ENCODE peak calls at places on chromosome 16, in eight cellular contexts. E is chondrocyte; V is cardiac fibroblast; I is Calu3; Z is WERI-Rb-1; Y is AG04449; T is CD4-positive, alpha-beta T cell; C is thoracic aorta. H is an unnamed sample.

GRCh38 chr16:12499032-12499735 is 304.5 kb downstream of the CPPED1 start:
- DNase-seq in E (no peak), V (no peak), I (no peak), Z (no peak), Y (no peak), T (no peak), C (no peak), H (no peak)

GRCh38 chr16:51286272-51286671 is 135.2 kb upstream of the SALL1 start:
- DNase-seq in E (no peak), V (no peak), I (no peak), Z (no peak), Y (no peak), T (no peak), C (no peak), H (no peak)

GRCh38 chr16:51151435-51151950 is 423 bp upstream of the SALL1 start:
- DNase-seq in E (no peak), V (peak), I (no peak), Z (peak), Y (no peak), T (no peak), C (no peak), H (peak)

GRCh38 chr16:31876955-31877828 is 3.6 kb downstream of the ZNF267 start:
- DNase-seq in E (no peak), V (peak), I (peak), Z (no peak), Y (peak), T (peak), C (no peak), H (peak)

GRCh38 chr16:80803341-80804060 is 897 bp downstream of the CDYL2 start:
- DNase-seq in E (no peak), V (peak), I (no peak), Z (no peak), Y (no peak), T (peak), C (no peak), H (no peak)

GRCh38 chr16:53094013-53094630 is 39.3 kb downstream of the CHD9 start:
- DNase-seq in E (peak), V (no peak), I (peak), Z (no peak), Y (no peak), T (peak), C (no peak), H (no peak)

GRCh38 chr16:75938818-75939217 is 212.5 kb upstream of the CPHXL start:
- DNase-seq in E (no peak), V (no peak), I (no peak), Z (no peak), Y (no peak), T (no peak), C (no peak), H (no peak)

GRCh38 chr16:85878875-85879274 is 20.1 kb upstream of the IRF8 start:
- DNase-seq in E (no peak), V (peak), I (peak), Z (no peak), Y (peak), T (no peak), C (no peak), H (peak)

GRCh38 chr16:55955845-55956244 is 80.7 kb upstream of the CES5A start:
- DNase-seq in E (no peak), V (no peak), I (no peak), Z (peak), Y (no peak), T (no peak), C (no peak), H (no peak)

GRCh38 chr16:56634715-56635440 is 2.4 kb downstream of the MT1M start:
- DNase-seq in E (no peak), V (no peak), I (no peak), Z (no peak), Y (no peak), T (no peak), C (no peak), H (no peak)

GRCh38 chr16:66569131-66569530 is 2.9 kb downstream of the CMTM1 start:
- DNase-seq in E (no peak), V (peak), I (no peak), Z (no peak), Y (peak), T (no peak), C (no peak), H (peak)

GRCh38 chr16:46883353-46883689 is 841 bp upstream of the GPT2 start:
- DNase-seq in E (no peak), V (no peak), I (peak), Z (no peak), Y (no peak), T (no peak), C (no peak), H (no peak)

GRCh38 chr16:78487471-78487870 is 388.0 kb downstream of the WWOX start:
- DNase-seq in E (no peak), V (no peak), I (no peak), Z (no peak), Y (no peak), T (no peak), C (no peak), H (no peak)

GRCh38 chr16:81987706-81988105 is 23.6 kb downstream of the SDR42E1 start:
- DNase-seq in E (no peak), V (no peak), I (no peak), Z (no peak), Y (no peak), T (no peak), C (no peak), H (no peak)

GRCh38 chr16:63672493-63672892 is 1449.4 kb downstream of the CDH11 start:
- DNase-seq in E (no peak), V (no peak), I (no peak), Z (no peak), Y (no peak), T (no peak), C (no peak), H (no peak)

GRCh38 chr16:82178352-82178751 is 8.3 kb upstream of the MPHOSPH6 start:
- DNase-seq in E (no peak), V (no peak), I (no peak), Z (no peak), Y (no peak), T (no peak), C (no peak), H (no peak)

GRCh38 chr16:79334127-79334526 is 266.4 kb downstream of the MAF start:
- DNase-seq in E (no peak), V (no peak), I (peak), Z (peak), Y (no peak), T (peak), C (no peak), H (no peak)

GRCh38 chr16:81449241-81449640 is 4.6 kb downstream of the CMIP start:
- DNase-seq in E (no peak), V (no peak), I (no peak), Z (no peak), Y (no peak), T (no peak), C (no peak), H (no peak)

GRCh38 chr16:71526111-71526998 is at the start of gene CHST4:
- DNase-seq in E (no peak), V (peak), I (peak), Z (peak), Y (no peak), T (no peak), C (no peak), H (peak)

GRCh38 chr16:79261461-79261860 is 339.1 kb downstream of the MAF start:
- DNase-seq in E (no peak), V (no peak), I (peak), Z (peak), Y (no peak), T (peak), C (no peak), H (no peak)

GRCh38 chr16:77788196-77789084 is at the start of gene VAT1L:
- DNase-seq in E (no peak), V (peak), I (no peak), Z (peak), Y (no peak), T (no peak), C (no peak), H (no peak)

GRCh38 chr16:57091200-57091989 is 988 bp upstream of the CPNE2 start:
- DNase-seq in E (no peak), V (peak), I (peak), Z (peak), Y (no peak), T (no peak), C (peak), H (peak)

GRCh38 chr16:3819741-3820724 is 60.5 kb downstream of the CREBBP start:
- DNase-seq in E (no peak), V (peak), I (peak), Z (no peak), Y (peak), T (peak), C (no peak), H (peak)

GRCh38 chr16:83211711-83212110 is 584.9 kb downstream of the CDH13 start:
- DNase-seq in E (no peak), V (no peak), I (no peak), Z (no peak), Y (no peak), T (no peak), C (no peak), H (no peak)

GRCh38 chr16:46638947-46639925 is 18.1 kb upstream of the SHCBP1 start:
- DNase-seq in E (no peak), V (peak), I (no peak), Z (no peak), Y (no peak), T (no peak), C (no peak), H (peak)

GRCh38 chr16:82603784-82604411 is 22.9 kb upstream of the CDH13 start:
- DNase-seq in E (no peak), V (peak), I (peak), Z (peak), Y (peak), T (no peak), C (no peak), H (peak)

GRCh38 chr16:56776562-56776961 is 46.6 kb downstream of the NUP93 start:
- DNase-seq in E (no peak), V (peak), I (no peak), Z (no peak), Y (no peak), T (no peak), C (no peak), H (no peak)

GRCh38 chr16:13108126-13108525 is 206.7 kb downstream of the SHISA9 start:
- DNase-seq in E (no peak), V (no peak), I (no peak), Z (no peak), Y (no peak), T (no peak), C (no peak), H (no peak)

GRCh38 chr16:1333854-1334719 is 642 bp downstream of the BAIAP3 start:
- DNase-seq in E (no peak), V (no peak), I (no peak), Z (no peak), Y (no peak), T (no peak), C (no peak), H (no peak)

GRCh38 chr16:17368951-17369350 is 101.8 kb downstream of the XYLT1 start:
- DNase-seq in E (no peak), V (no peak), I (no peak), Z (no peak), Y (no peak), T (peak), C (no peak), H (no peak)

GRCh38 chr16:86214326-86215232 is 295.7 kb upstream of the FOXF1 start:
- DNase-seq in E (peak), V (no peak), I (no peak), Z (no peak), Y (no peak), T (no peak), C (no peak), H (no peak)

GRCh38 chr16:56672761-56673536 is 3.3 kb downstream of the MT1H start:
- DNase-seq in E (no peak), V (no peak), I (no peak), Z (no peak), Y (no peak), T (no peak), C (no peak), H (no peak)

GRCh38 chr16:22813223-22813945 is 578 bp upstream of the HS3ST2 start:
- DNase-seq in E (no peak), V (peak), I (no peak), Z (peak), Y (no peak), T (no peak), C (peak), H (peak)
- TF ChIP-seq CTCF in E (peak), V (peak), I (no peak), Z (peak), Y (peak), T (no peak), C (peak), H (peak)

DNA sequence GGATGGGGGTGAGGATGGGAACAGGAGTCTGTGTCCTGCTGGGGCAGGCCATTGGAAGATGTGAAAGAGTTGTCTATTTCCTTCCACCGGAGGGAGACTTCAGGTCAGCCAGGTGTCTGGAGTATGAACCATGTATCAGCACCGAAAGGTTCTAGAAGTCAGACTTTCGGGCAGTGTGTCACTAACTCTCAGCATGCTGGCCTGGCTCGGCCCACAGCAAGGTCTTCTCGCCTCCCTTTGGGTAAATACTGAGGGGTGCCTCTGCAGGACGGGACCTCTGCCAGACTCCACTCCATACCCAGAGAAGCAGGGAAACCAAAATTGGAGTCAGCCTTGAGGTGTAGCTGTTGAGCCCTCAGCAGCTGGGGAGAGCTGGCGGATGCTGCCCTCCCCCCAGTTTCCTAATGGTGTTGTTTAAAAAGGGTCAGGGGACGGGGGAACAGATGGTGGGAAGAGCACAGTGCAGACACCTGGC is 507 bp downstream of the CIITA start:
- DNase-seq in E (no peak), V (no peak), I (no peak), Z (no peak), Y (no peak), T (no peak), C (no peak), H (no peak)
- TF ChIP-seq CTCF in E (no peak), V (no peak), I (no peak), Z (peak), Y (no peak), T (no peak), C (no peak), H (peak)

DNA sequence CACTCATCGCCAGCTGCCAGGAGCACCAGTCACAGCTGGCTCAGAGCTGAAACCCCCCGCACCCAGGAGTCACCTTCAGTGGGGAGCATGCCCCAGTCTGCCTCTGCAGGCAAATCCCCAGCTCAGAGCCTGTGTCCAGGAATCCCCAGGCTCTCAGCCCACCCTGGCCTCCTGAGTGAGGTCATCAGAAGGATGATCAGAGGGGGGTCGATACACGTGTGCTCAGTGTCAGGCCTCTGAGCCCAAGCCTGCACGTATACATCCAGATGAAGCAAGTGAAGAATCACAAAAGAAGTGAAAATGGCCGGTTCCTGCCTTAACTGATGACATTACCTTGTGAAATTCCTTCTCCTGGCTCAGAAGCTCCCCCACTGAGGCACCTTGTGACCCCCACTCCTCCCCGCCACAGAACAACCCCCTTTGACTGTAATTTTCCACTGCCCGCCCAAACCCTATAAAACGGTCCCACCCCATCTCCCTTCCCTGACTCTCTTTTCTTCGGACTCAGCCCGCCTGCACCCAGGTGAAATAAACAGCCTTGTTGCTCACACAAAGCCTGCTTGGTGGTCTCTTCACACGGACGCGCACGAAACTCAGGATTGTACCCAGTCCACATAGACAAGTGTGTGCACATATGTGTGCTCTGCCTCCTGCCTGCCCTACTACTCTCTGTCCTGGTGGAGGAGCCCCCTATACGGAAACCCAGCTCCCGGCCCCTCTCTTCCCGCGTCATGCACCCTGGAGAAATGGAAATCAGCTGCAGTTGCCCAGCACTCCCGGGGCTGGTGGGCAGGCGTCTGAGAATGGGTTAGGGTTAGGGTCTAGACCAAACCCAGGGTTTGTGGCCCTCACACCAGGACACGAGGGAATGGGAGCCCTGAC is 2.2 kb upstream of the RHBDF1 start:
- DNase-seq in E (no peak), V (no peak), I (no peak), Z (peak), Y (no peak), T (no peak), C (no peak), H (no peak)
- TF ChIP-seq CTCF in E (no peak), V (no peak), I (no peak), Z (no peak), Y (no peak), T (no peak), C (no peak), H (no peak)

DNA sequence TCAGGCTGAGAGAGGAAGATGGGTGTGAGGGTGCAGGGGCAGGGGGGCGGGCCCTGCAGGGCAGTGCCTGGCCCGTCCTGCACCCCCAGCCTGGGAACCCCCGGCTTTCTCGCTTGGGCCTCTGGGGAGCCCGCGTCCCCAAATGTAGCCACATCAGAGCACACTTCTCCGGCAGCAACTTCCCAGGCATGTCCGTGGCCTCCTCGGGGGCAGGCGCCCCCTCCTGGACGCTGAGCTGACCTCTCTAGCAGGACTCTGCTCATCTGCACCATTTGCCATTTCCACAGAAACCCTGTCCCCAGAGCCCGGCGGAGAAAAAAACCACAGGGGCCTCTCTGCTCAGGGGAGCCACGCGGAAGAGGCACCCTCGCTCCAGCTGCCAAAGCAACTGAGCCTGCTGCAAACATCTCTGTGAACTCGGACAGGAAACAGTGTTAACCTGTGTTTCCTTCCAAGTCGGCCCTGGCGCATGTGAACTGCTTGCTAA is 63.4 kb downstream of the KLHDC4 start:
- DNase-seq in E (no peak), V (peak), I (no peak), Z (peak), Y (no peak), T (peak), C (no peak), H (no peak)
- TF ChIP-seq CTCF in E (peak), V (peak), I (peak), Z (peak), Y (peak), T (peak), C (no peak), H (peak)

DNA sequence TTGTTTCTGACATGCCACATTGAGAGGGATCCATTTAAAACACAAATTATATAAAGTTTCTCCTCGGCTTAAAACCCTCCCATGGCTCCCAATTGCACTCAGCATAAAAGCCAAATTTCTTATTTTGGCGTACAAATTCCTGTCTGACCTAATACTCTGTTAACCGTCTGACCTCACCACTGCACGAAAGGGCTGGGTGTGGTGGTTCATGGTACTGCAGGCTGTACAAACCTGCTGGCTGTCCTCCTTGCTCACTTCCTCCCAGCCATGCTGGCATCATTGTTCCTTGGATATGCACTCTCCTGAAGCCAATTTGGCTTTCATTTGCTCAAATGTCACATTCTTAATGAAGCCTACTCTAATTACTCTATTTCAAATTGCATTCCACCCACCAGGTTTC is 301.6 kb upstream of the C16orf82 start:
- DNase-seq in E (no peak), V (no peak), I (peak), Z (peak), Y (no peak), T (no peak), C (no peak), H (no peak)
- TF ChIP-seq CTCF in E (no peak), V (peak), I (no peak), Z (peak), Y (no peak), T (no peak), C (no peak), H (peak)

GRCh38 chr16:88671806-88672205 is 8.9 kb upstream of the MVD start:
- DNase-seq in E (no peak), V (no peak), I (no peak), Z (no peak), Y (no peak), T (no peak), C (no peak), H (no peak)

GRCh38 chr16:88669986-88670385 is 7.1 kb upstream of the MVD start:
- DNase-seq in E (no peak), V (peak), I (no peak), Z (no peak), Y (no peak), T (no peak), C (no peak), H (no peak)

GRCh38 chr16:88676502-88677242 is 9.6 kb downstream of the SNAI3 start:
- DNase-seq in E (no peak), V (no peak), I (no peak), Z (no peak), Y (no peak), T (no peak), C (no peak), H (no peak)

GRCh38 chr16:88673685-88674398 is 11.0 kb upstream of the MVD start:
- DNase-seq in E (no peak), V (no peak), I (no peak), Z (no peak), Y (no peak), T (no peak), C (no peak), H (no peak)

GRCh38 chr16:88672776-88673175 is 9.9 kb upstream of the MVD start:
- DNase-seq in E (no peak), V (no peak), I (no peak), Z (peak), Y (no peak), T (no peak), C (no peak), H (no peak)
- TF ChIP-seq CTCF in E (peak), V (no peak), I (no peak), Z (peak), Y (peak), T (no peak), C (no peak), H (peak)

GRCh38 chr16:68436581-68436980 is 11.7 kb downstream of the SMPD3 start:
- DNase-seq in E (no peak), V (peak), I (no peak), Z (peak), Y (no peak), T (no peak), C (no peak), H (no peak)
- TF ChIP-seq CTCF in E (peak), V (peak), I (peak), Z (peak), Y (no peak), T (no peak), C (no peak), H (peak)

H was measured in HFFc6.